ENCODE peak calls at places on chromosomes 12 and 14, in six cellular contexts. I, G, O, J, W and P are unnamed samples.

GRCh38 chr14:70955543-70956480 is 48.6 kb downstream of the PCNX1 start:
- DNase-seq in I (no peak), G (no peak), O (no peak), J (no peak), W (no peak), P (peak)

GRCh38 chr14:64574370-64575115 is 24.8 kb downstream of the PPP1R36 start:
- DNase-seq in I (no peak), G (no peak), O (no peak), J (no peak), W (no peak), P (no peak)

GRCh38 chr14:61102549-61103466 is 121.8 kb downstream of the SLC38A6 start:
- DNase-seq in I (peak), G (no peak), O (no peak), J (no peak), W (no peak), P (no peak)

GRCh38 chr14:24369463-24369862 is 1.5 kb downstream of the NFATC4 start:
- DNase-seq in I (peak), G (no peak), O (no peak), J (no peak), W (no peak), P (no peak)

GRCh38 chr12:20097561-20097960 is 270.8 kb upstream of the PDE3A start:
- DNase-seq in I (no peak), G (peak), O (no peak), J (no peak), W (no peak), P (no peak)

GRCh38 chr12:24754690-24755638 is 193.9 kb downstream of the BCAT1 start:
- DNase-seq in I (no peak), G (peak), O (no peak), J (no peak), W (no peak), P (no peak)

GRCh38 chr12:1019283-1019682 is 28.3 kb downstream of the ERC1 start:
- DNase-seq in I (no peak), G (no peak), O (no peak), J (no peak), W (no peak), P (no peak)

GRCh38 chr12:3065300-3065699 is 11.9 kb upstream of the TSPAN9 start:
- DNase-seq in I (peak), G (no peak), O (no peak), J (no peak), W (no peak), P (no peak)

GRCh38 chr12:1925125-1925963 is 6.9 kb upstream of the CACNA2D4 start:
- DNase-seq in I (no peak), G (no peak), O (peak), J (peak), W (no peak), P (no peak)

GRCh38 chr12:75478395-75478794 is 2.2 kb upstream of the GLIPR1 start:
- DNase-seq in I (no peak), G (peak), O (no peak), J (no peak), W (no peak), P (no peak)

DNA sequence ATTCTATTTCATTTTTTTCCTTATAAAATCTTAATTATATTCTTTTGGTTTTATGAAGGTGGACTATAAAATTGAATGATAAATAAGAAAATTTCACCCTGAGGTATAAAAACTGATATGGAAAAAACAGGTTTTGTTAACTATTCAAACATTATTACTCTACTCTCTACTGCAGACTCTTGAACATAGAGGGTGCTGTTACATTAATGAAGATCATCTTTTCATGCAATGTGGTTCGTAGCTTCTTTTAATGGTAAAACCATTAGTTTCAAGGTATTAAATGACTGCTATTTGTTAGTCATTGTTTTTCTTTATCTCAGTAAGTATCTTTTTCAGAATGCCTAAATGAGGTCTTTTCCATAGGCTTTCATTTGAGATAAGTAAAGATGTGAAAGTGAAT is 510.4 kb downstream of the SLC16A7 start:
- DNase-seq in I (no peak), G (peak), O (no peak), J (no peak), W (no peak), P (no peak)
- TF ChIP-seq CTCF in I (peak), G (peak), O (no peak), J (no peak), W (peak), P (no peak)

GRCh38 chr12:116160883-116161458 is 116.5 kb downstream of the MED13L start:
- DNase-seq in I (no peak), G (no peak), O (no peak), J (no peak), W (no peak), P (no peak)
- TF ChIP-seq CTCF in I (no peak), G (no peak), O (no peak), J (no peak), W (no peak), P (no peak)

DNA sequence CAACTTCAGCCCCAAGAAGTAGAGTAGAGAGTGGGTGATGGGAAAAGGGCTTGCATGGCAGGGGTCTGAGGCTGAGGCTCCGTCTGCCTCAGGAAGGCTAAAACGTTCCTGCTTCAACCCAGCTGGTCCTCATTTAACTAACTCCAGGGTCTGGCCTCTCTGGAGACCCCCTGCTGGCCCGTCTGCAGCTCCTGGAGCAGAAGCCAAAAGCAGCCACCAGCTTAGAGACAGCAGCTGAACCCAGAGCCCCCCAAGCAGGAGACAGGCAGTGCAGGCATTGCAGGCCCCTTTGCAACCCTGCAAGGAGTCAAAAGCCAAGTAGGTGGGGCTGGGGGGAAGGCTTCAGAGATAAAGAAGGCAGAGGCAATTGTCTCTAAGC is 25.1 kb upstream of the LTBP2 start:
- DNase-seq in I (peak), G (no peak), O (no peak), J (no peak), W (no peak), P (no peak)
- TF ChIP-seq CTCF in I (no peak), G (no peak), O (no peak), J (no peak), W (no peak), P (no peak)

GRCh38 chr14:32244404-32244803 is 41.3 kb upstream of the RNU6-8 start:
- DNase-seq in I (no peak), G (no peak), O (no peak), J (no peak), W (no peak), P (no peak)
- TF ChIP-seq CTCF in I (peak), G (no peak), O (no peak), J (no peak), W (peak), P (peak)

GRCh38 chr12:21696603-21697002 is 39.0 kb upstream of the LDHB start:
- DNase-seq in I (no peak), G (no peak), O (no peak), J (no peak), W (no peak), P (no peak)

GRCh38 chr12:21694660-21695059 is 37.0 kb upstream of the LDHB start:
- DNase-seq in I (no peak), G (no peak), O (no peak), J (no peak), W (no peak), P (no peak)

GRCh38 chr12:21699851-21700250 is 42.2 kb upstream of the LDHB start:
- DNase-seq in I (no peak), G (no peak), O (no peak), J (no peak), W (no peak), P (no peak)

GRCh38 chr12:21695896-21696295 is 38.3 kb upstream of the LDHB start:
- DNase-seq in I (no peak), G (no peak), O (no peak), J (no peak), W (no peak), P (no peak)

GRCh38 chr12:21697829-21698630 is 40.4 kb upstream of the LDHB start:
- DNase-seq in I (no peak), G (peak), O (no peak), J (no peak), W (no peak), P (no peak)
- TF ChIP-seq CTCF in I (peak), G (peak), O (peak), J (peak), W (peak), P (peak)

DNA sequence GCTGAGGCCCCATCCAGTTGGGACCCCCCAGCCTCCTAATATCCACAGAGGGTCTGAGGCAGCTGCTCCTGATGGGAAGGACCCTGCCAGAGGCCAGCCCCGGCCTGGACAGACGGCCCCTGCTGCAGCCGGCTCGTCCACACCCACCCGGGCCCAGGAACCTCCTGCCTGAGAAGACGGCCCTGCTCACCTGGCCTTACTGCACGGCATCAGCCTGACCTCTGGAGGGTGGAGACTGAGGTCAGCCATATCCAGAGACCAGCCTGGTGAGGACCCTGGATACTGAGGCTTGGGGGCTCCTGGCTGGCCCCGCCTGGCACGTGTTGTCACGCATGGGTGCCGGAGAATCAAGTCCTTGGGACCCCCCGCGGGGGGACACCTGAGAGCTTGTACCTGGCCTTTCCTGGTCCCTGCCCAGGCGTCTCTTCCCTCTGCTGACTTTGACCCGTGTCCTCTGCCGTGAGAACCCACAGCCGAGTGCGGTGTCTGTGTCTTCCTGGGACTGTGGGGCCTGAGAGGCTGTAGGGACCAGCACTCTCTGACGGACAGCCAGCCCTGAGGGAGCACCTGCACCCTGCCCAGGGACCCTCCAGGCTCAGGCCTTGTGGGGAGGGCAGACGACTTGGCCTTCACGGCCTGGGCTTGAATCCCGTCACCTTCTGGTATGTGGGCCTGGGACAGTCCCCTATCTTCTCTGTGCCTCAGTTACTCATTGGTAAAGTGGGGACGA is 57.3 kb downstream of the NOC4L start:
- DNase-seq in I (no peak), G (no peak), O (no peak), J (no peak), W (no peak), P (no peak)
- TF ChIP-seq CTCF in I (no peak), G (no peak), O (no peak), J (no peak), W (no peak), P (no peak)

GRCh38 chr14:100616854-100617714 is 29.9 kb upstream of the BEGAIN start:
- DNase-seq in I (peak), G (no peak), O (peak), J (no peak), W (no peak), P (no peak)
- TF ChIP-seq CTCF in I (no peak), G (no peak), O (no peak), J (no peak), W (no peak), P (no peak)